ENCODE peak calls at places on chromosome 1, in four cellular contexts. One of them, this sample, is unnamed. For H3K4me1, the result is how much of the 10 kb centered on the place peaks cover.

GRCh38 chr1:54437783-54438182 is 31.6 kb upstream of the SSBP3 start:
- DNase-seq in keratinocyte: no peak
- DNase-seq in fibroblast of lung: no peak
- DNase-seq in SK-N-SH: no peak
- DNase-seq in this sample: no peak

GRCh38 chr1:172815740-172816139 is 156.8 kb downstream of the FASLG start:
- DNase-seq in keratinocyte: no peak
- DNase-seq in fibroblast of lung: peak
- DNase-seq in SK-N-SH: no peak
- DNase-seq in this sample: no peak

GRCh38 chr1:53115403-53116306 is 26.8 kb downstream of the SLC1A7 start:
- DNase-seq in keratinocyte: no peak
- DNase-seq in fibroblast of lung: peak
- DNase-seq in SK-N-SH: peak
- DNase-seq in this sample: no peak

GRCh38 chr1:29719253-29719652 is 482.9 kb downstream of the PTPRU start:
- DNase-seq in keratinocyte: no peak
- DNase-seq in fibroblast of lung: peak
- DNase-seq in SK-N-SH: no peak
- DNase-seq in this sample: no peak

GRCh38 chr1:91697322-91698260 is 188.4 kb downstream of the TGFBR3 start:
- DNase-seq in keratinocyte: no peak
- DNase-seq in fibroblast of lung: peak
- DNase-seq in SK-N-SH: no peak
- DNase-seq in this sample: no peak

GRCh38 chr1:180040034-180040433 is 85.4 kb downstream of the CEP350 start:
- DNase-seq in keratinocyte: no peak
- DNase-seq in fibroblast of lung: peak
- DNase-seq in SK-N-SH: peak
- DNase-seq in this sample: no peak

GRCh38 chr1:229637746-229638145 is 11.7 kb downstream of the URB2 start:
- DNase-seq in keratinocyte: no peak
- DNase-seq in fibroblast of lung: no peak
- DNase-seq in SK-N-SH: no peak
- DNase-seq in this sample: no peak

GRCh38 chr1:203327684-203328457 is 22.6 kb downstream of the BTG2 start:
- DNase-seq in keratinocyte: no peak
- DNase-seq in fibroblast of lung: peak
- DNase-seq in SK-N-SH: peak
- DNase-seq in this sample: no peak

GRCh38 chr1:246875041-246876026 is 56.4 kb downstream of the AHCTF1 start:
- DNase-seq in keratinocyte: peak
- DNase-seq in fibroblast of lung: peak
- DNase-seq in SK-N-SH: no peak
- DNase-seq in this sample: no peak

GRCh38 chr1:205237526-205238484 is 10.1 kb downstream of the TMCC2 start:
- DNase-seq in keratinocyte: no peak
- DNase-seq in fibroblast of lung: no peak
- DNase-seq in SK-N-SH: no peak
- DNase-seq in this sample: no peak

GRCh38 chr1:15452216-15452615 is 4.3 kb upstream of the CELA2A start:
- DNase-seq in keratinocyte: no peak
- DNase-seq in fibroblast of lung: no peak
- DNase-seq in SK-N-SH: no peak
- DNase-seq in this sample: no peak

GRCh38 chr1:173478099-173478555 is 992 bp downstream of the PRDX6 start:
- DNase-seq in keratinocyte: no peak
- DNase-seq in fibroblast of lung: peak
- DNase-seq in SK-N-SH: peak
- DNase-seq in this sample: peak

GRCh38 chr1:19894218-19894617 is 12.0 kb downstream of the OTUD3 start:
- DNase-seq in keratinocyte: no peak
- DNase-seq in fibroblast of lung: peak
- DNase-seq in SK-N-SH: no peak
- DNase-seq in this sample: no peak

GRCh38 chr1:84742653-84743052 is 52.4 kb upstream of the SSX2IP start:
- DNase-seq in keratinocyte: no peak
- DNase-seq in fibroblast of lung: peak
- DNase-seq in SK-N-SH: no peak
- DNase-seq in this sample: no peak

GRCh38 chr1:2175681-2176454 is 18.7 kb downstream of the FAAP20 start:
- DNase-seq in keratinocyte: no peak
- DNase-seq in fibroblast of lung: no peak
- DNase-seq in SK-N-SH: no peak
- DNase-seq in this sample: no peak

GRCh38 chr1:47578026-47578861 is 140.4 kb downstream of the FOXD2 start:
- DNase-seq in keratinocyte: no peak
- DNase-seq in fibroblast of lung: no peak
- DNase-seq in SK-N-SH: peak
- DNase-seq in this sample: peak

GRCh38 chr1:247923941-247924340 is 748 bp upstream of the OR2AJ1 start:
- DNase-seq in keratinocyte: no peak
- DNase-seq in fibroblast of lung: no peak
- DNase-seq in SK-N-SH: no peak
- DNase-seq in this sample: no peak

DNA sequence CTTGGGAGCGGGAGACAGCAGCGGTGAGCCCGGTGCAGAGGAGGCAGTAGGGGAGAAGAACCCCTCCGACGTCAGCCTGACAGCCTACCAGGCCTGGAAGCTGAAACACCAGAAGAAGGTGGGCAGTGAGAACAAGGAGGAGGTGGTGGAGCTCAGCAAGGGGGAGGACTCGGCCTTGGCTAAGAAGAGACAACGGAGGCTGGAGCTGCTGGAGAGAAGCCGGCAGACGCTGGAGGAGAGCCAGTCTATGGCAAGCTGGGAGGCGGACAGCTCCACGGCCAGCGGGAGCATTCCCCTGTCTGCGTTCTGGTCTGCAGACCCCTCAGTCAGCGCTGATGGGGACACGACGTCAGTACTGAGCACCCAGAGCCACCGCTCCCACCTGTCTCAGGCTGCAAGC is 32.9 kb downstream of the STYXL2 start:
- DNase-seq in keratinocyte: no peak
- DNase-seq in fibroblast of lung: no peak
- DNase-seq in SK-N-SH: no peak
- DNase-seq in this sample: no peak
- H3K9ac ChIP-seq in keratinocyte: no peak
- H3K9ac ChIP-seq in fibroblast of lung: no peak
- H3K9ac ChIP-seq in SK-N-SH: no peak
- H3K9ac ChIP-seq in this sample: no peak

GRCh38 chr1:168256164-168256563 is 24.5 kb upstream of the TBX19 start:
- DNase-seq in keratinocyte: no peak
- DNase-seq in fibroblast of lung: no peak
- DNase-seq in SK-N-SH: no peak
- DNase-seq in this sample: no peak
- TF ChIP-seq CTCF in keratinocyte: no peak
- TF ChIP-seq CTCF in fibroblast of lung: no peak
- TF ChIP-seq CTCF in SK-N-SH: no peak
- TF ChIP-seq CTCF in this sample: no peak

GRCh38 chr1:9321986-9322715 is 29.5 kb downstream of the SPSB1 start:
- DNase-seq in keratinocyte: no peak
- DNase-seq in fibroblast of lung: no peak
- DNase-seq in SK-N-SH: no peak
- DNase-seq in this sample: no peak
- H3K4me1 ChIP-seq in keratinocyte: half or more
- H3K4me1 ChIP-seq in fibroblast of lung: under half
- H3K4me1 ChIP-seq in SK-N-SH: under half
- H3K4me1 ChIP-seq in this sample: under half

DNA sequence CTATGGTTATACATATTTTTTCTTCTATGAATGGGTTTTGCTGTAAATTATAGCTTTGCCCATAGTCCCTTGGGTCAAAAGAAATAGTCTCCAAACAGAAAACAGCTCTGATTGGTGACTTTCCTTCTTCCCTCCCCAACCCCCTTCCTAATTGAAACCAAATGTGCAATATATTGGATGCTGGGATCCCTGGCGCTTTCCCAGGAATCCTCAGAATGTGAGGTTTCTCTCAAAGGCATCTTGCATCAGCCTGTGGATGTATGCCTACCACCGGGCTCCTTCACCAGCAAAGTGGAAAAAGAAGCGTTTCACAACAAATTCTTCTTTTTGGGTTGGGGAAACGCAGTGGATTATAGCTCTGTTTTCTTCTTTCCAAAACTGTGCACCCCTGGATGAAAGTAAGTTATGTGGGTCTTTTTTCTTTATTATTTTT is at the start of gene DDR2:
- DNase-seq in keratinocyte: no peak
- DNase-seq in fibroblast of lung: peak
- DNase-seq in SK-N-SH: peak
- DNase-seq in this sample: peak
- H3K9ac ChIP-seq in keratinocyte: no peak
- H3K9ac ChIP-seq in fibroblast of lung: peak
- H3K9ac ChIP-seq in SK-N-SH: peak
- H3K9ac ChIP-seq in this sample: peak

GRCh38 chr1:116487016-116487415 is 83.8 kb downstream of the CD58 start:
- DNase-seq in keratinocyte: no peak
- DNase-seq in fibroblast of lung: no peak
- DNase-seq in SK-N-SH: no peak
- DNase-seq in this sample: no peak

GRCh38 chr1:116483481-116484309 is 87.1 kb downstream of the CD58 start:
- DNase-seq in keratinocyte: no peak
- DNase-seq in fibroblast of lung: no peak
- DNase-seq in SK-N-SH: peak
- DNase-seq in this sample: peak

GRCh38 chr1:116485976-116486375 is 84.8 kb downstream of the CD58 start:
- DNase-seq in keratinocyte: no peak
- DNase-seq in fibroblast of lung: peak
- DNase-seq in SK-N-SH: no peak
- DNase-seq in this sample: no peak

GRCh38 chr1:116486424-116486823 is 84.4 kb downstream of the CD58 start:
- DNase-seq in keratinocyte: no peak
- DNase-seq in fibroblast of lung: peak
- DNase-seq in SK-N-SH: no peak
- DNase-seq in this sample: no peak

GRCh38 chr1:116485071-116485735 is 85.6 kb downstream of the CD58 start:
- DNase-seq in keratinocyte: no peak
- DNase-seq in fibroblast of lung: peak
- DNase-seq in SK-N-SH: peak
- DNase-seq in this sample: peak
- TF ChIP-seq CTCF in keratinocyte: peak
- TF ChIP-seq CTCF in fibroblast of lung: peak
- TF ChIP-seq CTCF in SK-N-SH: peak
- TF ChIP-seq CTCF in this sample: peak

GRCh38 chr1:37902983-37903382 is 43.6 kb upstream of the MTF1 start:
- DNase-seq in keratinocyte: no peak
- DNase-seq in fibroblast of lung: no peak
- DNase-seq in SK-N-SH: no peak
- DNase-seq in this sample: no peak

GRCh38 chr1:37901893-37902225 is 42.5 kb upstream of the MTF1 start:
- DNase-seq in keratinocyte: no peak
- DNase-seq in fibroblast of lung: no peak
- DNase-seq in SK-N-SH: no peak
- DNase-seq in this sample: no peak

GRCh38 chr1:37901191-37901892 is 42.0 kb upstream of the MTF1 start:
- DNase-seq in keratinocyte: no peak
- DNase-seq in fibroblast of lung: no peak
- DNase-seq in SK-N-SH: no peak
- DNase-seq in this sample: no peak

GRCh38 chr1:37905624-37906196 is 41.1 kb downstream of the INPP5B start:
- DNase-seq in keratinocyte: no peak
- DNase-seq in fibroblast of lung: no peak
- DNase-seq in SK-N-SH: no peak
- DNase-seq in this sample: no peak
- H3K4me1 ChIP-seq in keratinocyte: under half
- H3K4me1 ChIP-seq in fibroblast of lung: under half
- H3K4me1 ChIP-seq in SK-N-SH: under half
- H3K4me1 ChIP-seq in this sample: under half

GRCh38 chr1:207282496-207283380 is 38.7 kb upstream of the CD55 start:
- DNase-seq in keratinocyte: no peak
- DNase-seq in fibroblast of lung: peak
- DNase-seq in SK-N-SH: no peak
- DNase-seq in this sample: peak
- H3K9ac ChIP-seq in keratinocyte: no peak
- H3K9ac ChIP-seq in fibroblast of lung: no peak
- H3K9ac ChIP-seq in SK-N-SH: no peak
- H3K9ac ChIP-seq in this sample: no peak

This sample was measured in colonic mucosa.